ENCODE peak calls at places on chromosomes 12 and 14, in four cellular contexts. R is stomach, M is mammary epithelial cell, Z is K562. S is an unnamed sample.

GRCh38 chr14:99267871-99268775 is 3.9 kb downstream of the BCL11B start:
- DNase-seq in R (no peak), M (no peak), Z (no peak), S (no peak)

GRCh38 chr14:73755434-73756014 is 41.3 kb upstream of the PNMA1 start:
- DNase-seq in R (peak; percentile 55), M (peak; percentile 70), Z (peak; percentile 74), S (peak; percentile 58)

GRCh38 chr12:28222959-28223662 is 32.9 kb downstream of the CCDC91 start:
- DNase-seq in R (no peak), M (no peak), Z (no peak), S (no peak)

GRCh38 chr14:87615822-87616679 is 376.9 kb downstream of the GALC start:
- DNase-seq in R (peak; percentile 70), M (peak; percentile 37), Z (peak; percentile 35), S (peak; percentile 57)

GRCh38 chr12:124498870-124499753 is 68.3 kb downstream of the NCOR2 start:
- DNase-seq in R (no peak), M (no peak), Z (no peak), S (no peak)

GRCh38 chr12:10033783-10034381 is 3.4 kb downstream of the CLEC9A start:
- DNase-seq in R (no peak), M (peak; percentile 16), Z (no peak), S (no peak)

GRCh38 chr12:108603743-108604142 is 5.9 kb upstream of the TMEM119 start:
- DNase-seq in R (no peak), M (no peak), Z (no peak), S (no peak)

GRCh38 chr12:133220521-133220920 is 15.2 kb downstream of the ANHX start:
- DNase-seq in R (no peak), M (no peak), Z (no peak), S (no peak)

GRCh38 chr12:40137252-40137651 is 31.4 kb upstream of the SLC2A13 start:
- DNase-seq in R (no peak), M (peak; percentile 66), Z (no peak), S (no peak)

GRCh38 chr14:39028620-39029019 is 74.4 kb downstream of the SEC23A start:
- DNase-seq in R (no peak), M (no peak), Z (no peak), S (no peak)

GRCh38 chr12:10959777-10960176 is 20.7 kb upstream of the TAS2R14 start:
- DNase-seq in R (no peak), M (no peak), Z (no peak), S (peak; percentile 18)

GRCh38 chr12:93813972-93814821 is 137.0 kb downstream of the CRADD start:
- DNase-seq in R (peak; percentile 66), M (no peak), Z (peak; percentile 26), S (no peak)

GRCh38 chr12:21418403-21418802 is 19.1 kb upstream of the PYROXD1 start:
- DNase-seq in R (no peak), M (no peak), Z (no peak), S (no peak)

GRCh38 chr14:28375295-28375694 is 391.3 kb upstream of the FOXG1 start:
- DNase-seq in R (no peak), M (peak; percentile 30), Z (no peak), S (peak; percentile 9)

GRCh38 chr14:45793081-45793480 is 540.1 kb upstream of the MIS18BP1 start:
- DNase-seq in R (peak; percentile 62), M (no peak), Z (no peak), S (no peak)

GRCh38 chr14:94689218-94689984 is 77.2 kb downstream of the SERPINA3 start:
- DNase-seq in R (peak; percentile 68), M (peak; percentile 23), Z (peak; percentile 64), S (peak; percentile 80)

GRCh38 chr12:90029317-90029716 is 320.7 kb upstream of the ATP2B1 start:
- DNase-seq in R (no peak), M (no peak), Z (no peak), S (peak; percentile 56)

GRCh38 chr12:80909370-80909769 is 28.4 kb downstream of the LIN7A start:
- DNase-seq in R (no peak), M (no peak), Z (no peak), S (no peak)

GRCh38 chr12:127054531-127054930 is 1212.4 kb upstream of the TMEM132C start:
- DNase-seq in R (no peak), M (peak; percentile 32), Z (no peak), S (no peak)

GRCh38 chr14:50544911-50545310 is 12.5 kb upstream of the MAP4K5 start:
- DNase-seq in R (peak; percentile 82), M (no peak), Z (no peak), S (no peak)

GRCh38 chr12:9406564-9407424 is 198.6 kb upstream of the PZP start:
- DNase-seq in R (no peak), M (no peak), Z (no peak), S (no peak)

GRCh38 chr12:103140217-103140616 is 182.7 kb downstream of the ASCL1 start:
- DNase-seq in R (no peak), M (no peak), Z (no peak), S (no peak)

DNA sequence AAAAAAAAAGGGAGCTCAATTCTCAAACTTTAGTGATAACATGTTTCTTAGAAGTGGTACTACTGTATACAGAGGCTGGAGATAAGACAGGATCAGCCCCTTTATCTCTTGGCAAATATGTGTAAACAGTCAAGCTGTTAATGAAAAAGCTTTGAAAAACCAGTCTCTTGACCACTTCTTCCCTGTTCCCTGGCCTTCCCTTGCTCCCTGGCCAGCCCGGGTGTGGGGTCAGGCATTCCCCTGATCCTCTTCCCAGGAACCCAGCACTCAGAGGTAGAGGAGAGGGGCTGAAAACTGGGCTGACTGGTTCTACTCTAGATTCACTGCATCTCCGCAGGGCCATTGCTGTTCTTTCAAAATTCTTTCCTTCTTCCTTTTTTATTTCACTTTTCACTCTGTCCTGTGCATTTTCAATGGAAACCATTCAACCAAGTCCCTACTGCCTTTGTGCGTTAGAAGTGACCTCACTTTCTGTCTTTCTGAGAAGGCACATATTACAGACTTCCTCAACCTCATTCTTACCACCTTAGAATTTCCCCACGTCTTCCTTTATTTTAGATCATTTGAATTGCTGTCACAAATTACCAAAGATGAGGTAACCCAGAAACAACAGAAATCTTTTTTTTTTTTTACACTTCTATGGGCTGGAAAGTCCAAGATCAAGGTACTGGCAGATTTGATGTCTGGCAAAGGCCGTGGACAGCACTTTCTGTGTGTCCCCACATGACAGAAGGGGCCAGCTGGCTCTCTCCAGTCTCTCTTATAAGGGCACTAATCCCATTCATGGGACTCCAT is 5.7 kb downstream of the GNG2 start:
- DNase-seq in R (no peak), M (no peak), Z (no peak), S (no peak)
- H3K4me1 ChIP-seq in R (peaks cover 7% of the 10 kb centered on the region), M (peaks cover 3% of the 10 kb centered on the region), Z (no peaks in the 10 kb centered on the region), S (peaks cover 14% of the 10 kb centered on the region)

GRCh38 chr12:96136129-96136528 is 58.0 kb upstream of the ELK3 start:
- DNase-seq in R (no peak), M (peak; percentile 36), Z (no peak), S (no peak)

GRCh38 chr12:96130396-96131059 is 63.6 kb upstream of the ELK3 start:
- DNase-seq in R (no peak), M (no peak), Z (no peak), S (no peak)

GRCh38 chr12:96134200-96134599 is 60.0 kb upstream of the ELK3 start:
- DNase-seq in R (no peak), M (no peak), Z (no peak), S (no peak)

GRCh38 chr12:96131230-96131788 is 62.9 kb upstream of the ELK3 start:
- DNase-seq in R (no peak), M (no peak), Z (no peak), S (no peak)

DNA sequence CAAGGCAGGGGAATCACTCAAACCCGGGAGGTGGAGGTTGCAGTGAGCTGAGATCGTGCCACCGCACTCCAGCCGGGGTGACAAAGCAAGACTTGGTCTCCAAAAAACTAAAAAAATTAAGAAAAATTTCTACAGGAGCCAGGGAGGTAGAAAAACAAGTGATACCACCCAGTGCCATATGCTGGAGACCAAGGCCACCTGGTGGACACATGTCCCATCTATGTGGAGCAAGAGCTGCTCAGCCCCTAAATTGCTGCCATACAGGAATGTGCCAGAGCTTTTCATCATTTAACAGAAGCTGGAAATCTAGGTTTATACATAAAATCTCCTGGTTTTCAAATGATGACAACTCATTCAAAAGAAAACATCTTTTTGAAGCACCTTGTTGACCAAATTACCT is 61.4 kb upstream of the ELK3 start:
- DNase-seq in R (no peak), M (no peak), Z (no peak), S (peak; percentile 41)
- TF ChIP-seq CTCF in R (no peak), M (peak; percentile 11), Z (peak; percentile 54), S (peak; percentile 58)

GRCh38 chr14:61099221-61099835 is 118.3 kb downstream of the SLC38A6 start:
- DNase-seq in R (no peak), M (no peak), Z (no peak), S (no peak)
- H3K4me1 ChIP-seq in R (peaks cover 20% of the 10 kb centered on the region), M (peaks cover 34% of the 10 kb centered on the region), Z (peaks cover 9% of the 10 kb centered on the region), S (no peaks in the 10 kb centered on the region)

GRCh38 chr12:5188413-5188930 is 144.8 kb downstream of the KCNA5 start:
- DNase-seq in R (no peak), M (no peak), Z (no peak), S (no peak)

GRCh38 chr12:5187136-5187535 is 143.5 kb downstream of the KCNA5 start:
- DNase-seq in R (no peak), M (no peak), Z (no peak), S (no peak)

GRCh38 chr12:5185435-5186069 is 141.9 kb downstream of the KCNA5 start:
- DNase-seq in R (no peak), M (no peak), Z (no peak), S (no peak)

GRCh38 chr12:5186715-5187114 is 143.0 kb downstream of the KCNA5 start:
- DNase-seq in R (no peak), M (no peak), Z (no peak), S (no peak)

DNA sequence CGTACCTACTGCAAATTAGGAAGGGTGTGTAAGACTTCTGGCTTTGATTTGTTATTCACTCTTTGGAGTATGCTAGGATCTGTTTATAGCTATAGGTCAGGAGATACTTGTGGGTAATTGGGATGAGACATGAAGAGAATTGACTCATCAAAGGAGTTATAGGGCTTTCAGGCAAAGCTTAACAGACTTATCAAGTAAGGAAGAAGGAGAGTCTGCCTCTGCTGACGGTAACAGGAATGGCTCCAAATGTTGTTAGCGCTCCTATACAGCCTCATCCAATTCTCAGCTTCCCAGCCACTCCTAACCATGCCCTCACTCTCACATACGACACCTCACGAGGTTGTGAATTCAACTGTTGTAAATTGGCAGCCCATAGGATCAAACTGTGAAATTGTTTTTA is 140.5 kb downstream of the KCNA5 start:
- DNase-seq in R (no peak), M (peak; percentile 15), Z (no peak), S (no peak)
- TF ChIP-seq CTCF in R (no peak), M (no peak), Z (no peak), S (no peak)

GRCh38 chr14:102196436-102197230 is 56.9 kb downstream of the WDR20 start:
- DNase-seq in R (no peak), M (no peak), Z (no peak), S (no peak)

GRCh38 chr14:102197317-102197850 is 57.7 kb downstream of the WDR20 start:
- DNase-seq in R (no peak), M (no peak), Z (no peak), S (no peak)

GRCh38 chr14:102196008-102196407 is 56.3 kb downstream of the WDR20 start:
- DNase-seq in R (no peak), M (no peak), Z (no peak), S (no peak)

GRCh38 chr14:102194856-102195255 is 55.2 kb downstream of the WDR20 start:
- DNase-seq in R (no peak), M (no peak), Z (no peak), S (no peak)

DNA sequence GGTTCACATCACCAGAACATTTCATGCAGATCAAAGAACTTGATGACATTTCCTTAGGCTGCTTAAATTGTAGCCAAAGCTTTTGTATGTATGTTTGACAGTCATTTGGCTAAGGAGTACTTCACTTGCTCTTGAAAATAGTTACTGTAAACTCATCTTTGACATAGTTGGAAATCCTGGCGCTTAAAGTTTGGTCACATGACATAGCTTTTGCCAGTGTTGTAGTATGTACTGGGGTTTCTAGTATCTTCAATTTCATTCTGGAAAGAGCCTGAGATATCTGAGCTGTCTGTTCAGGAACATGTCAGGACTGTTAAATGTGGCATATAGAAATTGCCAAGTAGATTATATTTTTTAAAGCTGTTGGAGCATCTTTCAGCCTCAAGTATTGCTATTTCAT is 55.7 kb downstream of the WDR20 start:
- DNase-seq in R (no peak), M (no peak), Z (no peak), S (no peak)
- H3K4me1 ChIP-seq in R (peaks cover 15% of the 10 kb centered on the region), M (peaks cover 8% of the 10 kb centered on the region), Z (peaks cover 3% of the 10 kb centered on the region), S (peaks cover 28% of the 10 kb centered on the region)